ENCODE peak calls at places on chromosomes 13 and 19, in six cellular contexts. One of them, this sample, is unnamed.

GRCh38 chr19:5002143-5002542 is 33.2 kb downstream of the KDM4B start:
- DNase-seq in HCT116: peak
- DNase-seq in epithelial cell of proximal tubule: no peak
- DNase-seq in thoracic aorta: no peak
- DNase-seq in foreskin fibroblast: peak
- DNase-seq in tibial nerve: no peak
- DNase-seq in this sample: no peak

GRCh38 chr13:110388141-110388943 is 81.3 kb downstream of the COL4A2 start:
- DNase-seq in foreskin fibroblast: peak
- DNase-seq in epithelial cell of proximal tubule: no peak
- DNase-seq in tibial nerve: no peak
- DNase-seq in thoracic aorta: peak
- DNase-seq in HCT116: no peak
- DNase-seq in this sample: peak

GRCh38 chr13:74251778-74252519 is 117.7 kb upstream of the KLF12 start:
- DNase-seq in thoracic aorta: no peak
- DNase-seq in HCT116: no peak
- DNase-seq in tibial nerve: no peak
- DNase-seq in foreskin fibroblast: peak
- DNase-seq in epithelial cell of proximal tubule: no peak
- DNase-seq in this sample: no peak

GRCh38 chr19:4208385-4209094 is 20.8 kb upstream of the EBI3 start:
- DNase-seq in HCT116: peak
- DNase-seq in thoracic aorta: no peak
- DNase-seq in tibial nerve: no peak
- DNase-seq in foreskin fibroblast: peak
- DNase-seq in epithelial cell of proximal tubule: no peak
- DNase-seq in this sample: no peak

GRCh38 chr19:50909240-50910070 is 1.7 kb downstream of the KLK4 start:
- DNase-seq in HCT116: peak
- DNase-seq in foreskin fibroblast: peak
- DNase-seq in epithelial cell of proximal tubule: no peak
- DNase-seq in tibial nerve: peak
- DNase-seq in thoracic aorta: no peak
- DNase-seq in this sample: no peak

GRCh38 chr13:111361046-111361872 is 40.8 kb downstream of the TEX29 start:
- DNase-seq in epithelial cell of proximal tubule: no peak
- DNase-seq in tibial nerve: no peak
- DNase-seq in HCT116: no peak
- DNase-seq in foreskin fibroblast: no peak
- DNase-seq in thoracic aorta: no peak
- DNase-seq in this sample: no peak

GRCh38 chr13:53250272-53250875 is 221.8 kb downstream of the OLFM4 start:
- DNase-seq in thoracic aorta: no peak
- DNase-seq in HCT116: peak
- DNase-seq in foreskin fibroblast: peak
- DNase-seq in epithelial cell of proximal tubule: peak
- DNase-seq in tibial nerve: peak
- DNase-seq in this sample: peak

GRCh38 chr13:68064371-68064770 is 834.2 kb upstream of the PCDH9 start:
- DNase-seq in tibial nerve: no peak
- DNase-seq in HCT116: no peak
- DNase-seq in thoracic aorta: no peak
- DNase-seq in epithelial cell of proximal tubule: no peak
- DNase-seq in foreskin fibroblast: no peak
- DNase-seq in this sample: no peak

GRCh38 chr13:25232937-25233515 is 54.3 kb downstream of the MTMR6 start:
- DNase-seq in HCT116: peak
- DNase-seq in foreskin fibroblast: peak
- DNase-seq in thoracic aorta: no peak
- DNase-seq in epithelial cell of proximal tubule: no peak
- DNase-seq in tibial nerve: no peak
- DNase-seq in this sample: peak

GRCh38 chr19:51026554-51026831 is at the start of gene KLK11:
- DNase-seq in foreskin fibroblast: no peak
- DNase-seq in tibial nerve: no peak
- DNase-seq in thoracic aorta: no peak
- DNase-seq in HCT116: no peak
- DNase-seq in epithelial cell of proximal tubule: no peak
- DNase-seq in this sample: no peak

GRCh38 chr19:1678073-1678472 is 25.7 kb upstream of the TCF3 start:
- DNase-seq in thoracic aorta: no peak
- DNase-seq in epithelial cell of proximal tubule: no peak
- DNase-seq in foreskin fibroblast: no peak
- DNase-seq in HCT116: no peak
- DNase-seq in tibial nerve: no peak
- DNase-seq in this sample: no peak

GRCh38 chr13:44833626-44834025 is 155.6 kb downstream of the NUFIP1 start:
- DNase-seq in epithelial cell of proximal tubule: no peak
- DNase-seq in HCT116: no peak
- DNase-seq in tibial nerve: no peak
- DNase-seq in foreskin fibroblast: no peak
- DNase-seq in thoracic aorta: no peak
- DNase-seq in this sample: no peak

GRCh38 chr13:50072676-50073075 is 57.4 kb downstream of the KCNRG start:
- DNase-seq in epithelial cell of proximal tubule: no peak
- DNase-seq in foreskin fibroblast: no peak
- DNase-seq in HCT116: no peak
- DNase-seq in tibial nerve: no peak
- DNase-seq in thoracic aorta: no peak
- DNase-seq in this sample: no peak

GRCh38 chr13:28819046-28819747 is 942 bp upstream of the MTUS2 start:
- DNase-seq in foreskin fibroblast: peak
- DNase-seq in tibial nerve: no peak
- DNase-seq in thoracic aorta: no peak
- DNase-seq in HCT116: no peak
- DNase-seq in epithelial cell of proximal tubule: no peak
- DNase-seq in this sample: no peak

GRCh38 chr13:28820099-28821051 is at the start of gene MTUS2:
- DNase-seq in thoracic aorta: no peak
- DNase-seq in epithelial cell of proximal tubule: no peak
- DNase-seq in tibial nerve: no peak
- DNase-seq in HCT116: no peak
- DNase-seq in foreskin fibroblast: peak
- DNase-seq in this sample: no peak

GRCh38 chr13:28817204-28817603 is 2.9 kb upstream of the MTUS2 start:
- DNase-seq in thoracic aorta: no peak
- DNase-seq in tibial nerve: no peak
- DNase-seq in HCT116: no peak
- DNase-seq in foreskin fibroblast: no peak
- DNase-seq in epithelial cell of proximal tubule: no peak
- DNase-seq in this sample: no peak

GRCh38 chr13:28822161-28822560 is 2.0 kb downstream of the MTUS2 start:
- DNase-seq in tibial nerve: no peak
- DNase-seq in foreskin fibroblast: no peak
- DNase-seq in HCT116: no peak
- DNase-seq in epithelial cell of proximal tubule: no peak
- DNase-seq in thoracic aorta: no peak
- DNase-seq in this sample: no peak

GRCh38 chr13:28819748-28820098 is 416 bp upstream of the MTUS2 start:
- DNase-seq in tibial nerve: no peak
- DNase-seq in HCT116: no peak
- DNase-seq in thoracic aorta: no peak
- DNase-seq in epithelial cell of proximal tubule: no peak
- DNase-seq in foreskin fibroblast: peak
- DNase-seq in this sample: no peak
- H3K4me3 ChIP-seq in tibial nerve: no peak
- H3K4me3 ChIP-seq in HCT116: no peak
- H3K4me3 ChIP-seq in thoracic aorta: peak
- H3K4me3 ChIP-seq in epithelial cell of proximal tubule: no peak
- H3K4me3 ChIP-seq in foreskin fibroblast: no peak
- H3K4me3 ChIP-seq in this sample: no peak

DNA sequence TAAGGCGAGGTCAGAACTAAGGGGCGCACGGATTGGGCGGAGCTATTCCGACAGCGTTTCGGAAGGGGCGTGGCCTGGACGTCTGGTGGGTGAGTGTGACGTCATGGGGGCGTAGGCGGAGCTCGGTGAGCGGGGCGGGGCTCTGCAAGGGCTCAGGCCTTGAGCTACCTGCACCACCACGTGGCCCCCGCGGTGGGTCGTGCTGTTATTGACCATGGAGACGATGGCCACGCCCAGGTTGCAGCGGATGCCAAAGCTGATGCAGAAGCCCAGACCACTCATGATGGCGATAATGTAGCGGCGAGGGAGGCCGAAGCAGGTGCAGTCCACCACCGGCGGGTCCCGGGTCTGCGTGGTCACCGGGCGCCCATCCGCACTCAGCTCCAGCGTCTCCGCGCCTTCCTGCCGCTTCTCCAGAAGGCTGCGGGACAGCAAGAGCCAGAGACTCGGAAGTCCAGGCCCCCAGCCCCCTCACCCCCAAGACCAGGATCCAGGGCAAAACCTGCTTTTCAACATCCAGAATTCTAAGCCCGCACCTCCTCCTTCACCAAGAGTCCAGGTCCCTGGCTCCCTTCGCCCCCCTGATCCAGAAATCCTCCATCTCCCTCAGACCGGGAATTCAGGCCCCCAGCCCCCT is 4.8 kb downstream of the SLC17A7 start:
- DNase-seq in epithelial cell of proximal tubule: no peak
- DNase-seq in tibial nerve: no peak
- DNase-seq in foreskin fibroblast: no peak
- DNase-seq in HCT116: no peak
- DNase-seq in thoracic aorta: no peak
- DNase-seq in this sample: no peak
- H3K4me3 ChIP-seq in epithelial cell of proximal tubule: no peak
- H3K4me3 ChIP-seq in tibial nerve: no peak
- H3K4me3 ChIP-seq in foreskin fibroblast: no peak
- H3K4me3 ChIP-seq in HCT116: no peak
- H3K4me3 ChIP-seq in thoracic aorta: no peak
- H3K4me3 ChIP-seq in this sample: no peak

GRCh38 chr13:23609414-23610186 is 39.4 kb downstream of the TNFRSF19 start:
- DNase-seq in thoracic aorta: no peak
- DNase-seq in epithelial cell of proximal tubule: no peak
- DNase-seq in foreskin fibroblast: peak
- DNase-seq in tibial nerve: peak
- DNase-seq in HCT116: no peak
- DNase-seq in this sample: no peak
- H3K4me3 ChIP-seq in thoracic aorta: peak
- H3K4me3 ChIP-seq in epithelial cell of proximal tubule: no peak
- H3K4me3 ChIP-seq in foreskin fibroblast: peak
- H3K4me3 ChIP-seq in tibial nerve: no peak
- H3K4me3 ChIP-seq in HCT116: no peak
- H3K4me3 ChIP-seq in this sample: no peak

DNA sequence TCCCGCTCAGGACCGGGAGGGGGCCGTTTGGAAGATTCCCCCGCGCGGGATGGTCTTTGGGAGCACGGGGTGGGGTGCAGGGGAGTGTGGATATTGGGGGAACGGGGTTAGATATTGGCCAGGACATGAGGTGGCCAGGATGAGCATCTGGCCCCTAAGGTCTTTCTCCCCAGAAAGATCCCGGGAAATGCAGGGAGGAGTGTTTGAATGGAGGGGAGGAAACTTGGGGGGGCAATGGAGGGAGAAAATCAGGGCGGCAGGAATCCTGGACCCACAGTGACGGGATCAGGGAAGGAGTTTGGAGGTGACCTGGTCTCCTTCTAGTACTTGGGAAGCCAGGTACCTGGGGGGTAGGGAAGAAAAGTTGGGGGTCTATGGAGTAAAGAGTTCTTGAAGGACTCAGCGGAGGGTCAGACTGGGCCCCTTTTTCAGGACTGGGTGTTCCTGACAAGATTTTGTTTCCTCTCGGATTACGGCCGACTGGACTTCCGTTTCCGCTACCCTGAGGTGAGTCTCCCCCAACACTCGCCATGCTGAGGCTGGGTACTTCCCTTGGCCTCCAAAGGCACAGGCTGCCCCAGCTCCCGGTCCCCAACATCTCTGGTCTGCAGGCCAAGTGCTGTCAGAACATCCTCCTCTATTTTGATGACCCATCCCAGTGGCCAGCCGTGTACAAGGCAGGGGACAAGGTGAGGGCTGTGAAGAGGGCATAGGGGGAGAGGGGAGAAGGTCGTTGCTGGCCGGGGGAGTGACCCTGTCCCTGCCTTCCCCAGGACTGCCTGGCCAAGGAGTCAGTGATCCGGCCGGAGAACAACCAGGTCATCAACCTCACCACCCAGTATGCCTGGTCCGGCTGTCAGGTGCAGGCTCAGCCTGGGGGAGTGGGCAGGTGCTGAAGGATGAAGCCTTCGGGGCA is 989 bp downstream of the TMEM145 start:
- DNase-seq in tibial nerve: no peak
- DNase-seq in thoracic aorta: no peak
- DNase-seq in epithelial cell of proximal tubule: no peak
- DNase-seq in foreskin fibroblast: no peak
- DNase-seq in HCT116: no peak
- DNase-seq in this sample: no peak
- H3K4me3 ChIP-seq in tibial nerve: no peak
- H3K4me3 ChIP-seq in thoracic aorta: no peak
- H3K4me3 ChIP-seq in epithelial cell of proximal tubule: peak
- H3K4me3 ChIP-seq in foreskin fibroblast: no peak
- H3K4me3 ChIP-seq in HCT116: peak
- H3K4me3 ChIP-seq in this sample: no peak